ENCODE peak calls at places on chromosome 13, in six cellular contexts. A is AG08396; R is OCI-M1; N is stimulated activated CD4-positive, alpha-beta T cell treated with anti-CD3 and anti-CD28 coated beads, Interleukin-2, amount 100 ng/mL, for 48 hours; S is central memory CD4-positive, alpha-beta T cell; J is hepatic stellate cell. B is an unnamed sample.

GRCh38 chr13:32881074-32881791 is 135.0 kb upstream of the KL start:
- DNase-seq in A (peak), R (no peak), N (no peak), S (no peak), J (no peak), B (no peak)

GRCh38 chr13:27559714-27560113 is 60.6 kb downstream of the LNX2 start:
- DNase-seq in A (no peak), R (no peak), N (no peak), S (no peak), J (no peak), B (no peak)

GRCh38 chr13:27704681-27705080 is 83.0 kb downstream of the POLR1D start:
- DNase-seq in A (no peak), R (peak), N (no peak), S (peak), J (no peak), B (no peak)

GRCh38 chr13:63435668-63436275 is 2020.1 kb upstream of the PCDH20 start:
- DNase-seq in A (no peak), R (peak), N (no peak), S (no peak), J (peak), B (no peak)

GRCh38 chr13:20340759-20341161 is 108.6 kb upstream of the GJB6 start:
- DNase-seq in A (no peak), R (no peak), N (no peak), S (no peak), J (no peak), B (no peak)

GRCh38 chr13:50589139-50589538 is 254.4 kb downstream of the DLEU7 start:
- DNase-seq in A (peak), R (peak), N (no peak), S (no peak), J (peak), B (no peak)

GRCh38 chr13:46586766-46587509 is 34.0 kb downstream of the LRCH1 start:
- DNase-seq in A (no peak), R (peak), N (no peak), S (no peak), J (no peak), B (no peak)

GRCh38 chr13:106104281-106104901 is 431.1 kb downstream of the EFNB2 start:
- DNase-seq in A (peak), R (peak), N (no peak), S (no peak), J (peak), B (no peak)

GRCh38 chr13:47146991-47147783 is 250.3 kb upstream of the HTR2A start:
- DNase-seq in A (no peak), R (no peak), N (no peak), S (no peak), J (no peak), B (peak)

GRCh38 chr13:18962168-18962734 is 219.4 kb downstream of the TUBA3C start:
- DNase-seq in A (no peak), R (no peak), N (no peak), S (no peak), J (no peak), B (no peak)

GRCh38 chr13:106507560-106508274 is 27.7 kb downstream of the EFNB2 start:
- DNase-seq in A (peak), R (peak), N (no peak), S (no peak), J (no peak), B (no peak)

GRCh38 chr13:111598751-111599150 is 278.3 kb downstream of the TEX29 start:
- DNase-seq in A (no peak), R (no peak), N (no peak), S (no peak), J (no peak), B (no peak)

GRCh38 chr13:59425211-59425721 is 738.5 kb downstream of the DIAPH3 start:
- DNase-seq in A (peak), R (peak), N (no peak), S (no peak), J (peak), B (no peak)

GRCh38 chr13:54144809-54145208 is 1116.2 kb downstream of the OLFM4 start:
- DNase-seq in A (no peak), R (no peak), N (no peak), S (no peak), J (no peak), B (no peak)

GRCh38 chr13:106617561-106617960 is 49.6 kb upstream of the ARGLU1 start:
- DNase-seq in A (no peak), R (no peak), N (no peak), S (no peak), J (no peak), B (no peak)

GRCh38 chr13:100483836-100484381 is 104.7 kb downstream of the GGACT start:
- DNase-seq in A (no peak), R (no peak), N (no peak), S (no peak), J (no peak), B (no peak)

GRCh38 chr13:65292488-65292901 is 1937.6 kb downstream of the PCDH9 start:
- DNase-seq in A (no peak), R (peak), N (no peak), S (no peak), J (peak), B (no peak)

GRCh38 chr13:76596216-76596615 is 290.0 kb downstream of the KCTD12 start:
- DNase-seq in A (no peak), R (no peak), N (no peak), S (no peak), J (no peak), B (no peak)

GRCh38 chr13:26132756-26133155 is 80.9 kb upstream of the SHISA2 start:
- DNase-seq in A (peak), R (peak), N (no peak), S (no peak), J (no peak), B (no peak)

GRCh38 chr13:112933649-112934048 is 35.4 kb upstream of the MCF2L start:
- DNase-seq in A (no peak), R (no peak), N (no peak), S (no peak), J (no peak), B (no peak)

GRCh38 chr13:98576963-98577822 is at the start of gene STK24:
- DNase-seq in A (peak), R (peak), N (peak), S (peak), J (peak), B (peak)

GRCh38 chr13:85148009-85148408 is 651.2 kb downstream of the SLITRK6 start:
- DNase-seq in A (no peak), R (no peak), N (no peak), S (no peak), J (no peak), B (no peak)

GRCh38 chr13:112974125-112974524 is 5.1 kb downstream of the MCF2L start:
- DNase-seq in A (no peak), R (no peak), N (no peak), S (no peak), J (no peak), B (no peak)

GRCh38 chr13:93744886-93745285 is 518.3 kb downstream of the GPC6 start:
- DNase-seq in A (no peak), R (no peak), N (no peak), S (no peak), J (no peak), B (no peak)

GRCh38 chr13:73618275-73618865 is 515.8 kb downstream of the KLF12 start:
- DNase-seq in A (no peak), R (no peak), N (no peak), S (no peak), J (no peak), B (no peak)

GRCh38 chr13:50617134-50617721 is 226.3 kb downstream of the DLEU7 start:
- DNase-seq in A (no peak), R (peak), N (no peak), S (no peak), J (peak), B (no peak)

GRCh38 chr13:31742102-31742695 is 2.9 kb downstream of the RXFP2 start:
- DNase-seq in A (peak), R (peak), N (peak), S (peak), J (peak), B (peak)

GRCh38 chr13:39322836-39323585 is 280.0 kb downstream of the LHFPL6 start:
- DNase-seq in A (no peak), R (no peak), N (no peak), S (no peak), J (no peak), B (no peak)

GRCh38 chr13:107322228-107322627 is 754.3 kb upstream of the ARGLU1 start:
- DNase-seq in A (no peak), R (no peak), N (no peak), S (no peak), J (no peak), B (no peak)

GRCh38 chr13:47933688-47934011 is 67.4 kb downstream of the SUCLA2 start:
- DNase-seq in A (no peak), R (peak), N (no peak), S (no peak), J (no peak), B (no peak)

GRCh38 chr13:44396963-44397580 is 23.4 kb downstream of the SERP2 start:
- DNase-seq in A (no peak), R (peak), N (no peak), S (no peak), J (peak), B (no peak)

GRCh38 chr13:110561335-110562033 is at the start of gene RAB20:
- DNase-seq in A (peak), R (peak), N (peak), S (peak), J (peak), B (peak)

GRCh38 chr13:93172109-93172508 is 54.5 kb upstream of the GPC6 start:
- DNase-seq in A (no peak), R (peak), N (no peak), S (no peak), J (peak), B (no peak)

GRCh38 chr13:44837250-44837649 is 152.0 kb downstream of the NUFIP1 start:
- DNase-seq in A (no peak), R (no peak), N (no peak), S (no peak), J (peak), B (no peak)

GRCh38 chr13:69571606-69572323 is 535.9 kb upstream of the ATXN8OS start:
- DNase-seq in A (no peak), R (no peak), N (no peak), S (no peak), J (no peak), B (no peak)

GRCh38 chr13:33611016-33611805 is 206.7 kb upstream of the RFC3 start:
- DNase-seq in A (peak), R (no peak), N (no peak), S (no peak), J (peak), B (no peak)

GRCh38 chr13:36275190-36276002 is 22.2 kb downstream of the CCDC169 start:
- DNase-seq in A (peak), R (peak), N (no peak), S (no peak), J (peak), B (no peak)

GRCh38 chr13:103431880-103432279 is 365.7 kb upstream of the SLC10A2 start:
- DNase-seq in A (no peak), R (peak), N (no peak), S (no peak), J (no peak), B (no peak)